ENCODE peak calls at places on chromosomes 11 and 22, in ten cellular contexts. S is heart right ventricle, C is hepatocyte, Q is fibroblast of pulmonary artery, I is colonic mucosa, U is prostate gland, R is neural crest cell, B is HFFc6, O is vagina, T is WTC11. W is an unnamed sample.

GRCh38 chr11:31821235-31821764 is 10.2 kb upstream of the PAX6 start:
- DNase-seq in Q (no peak), T (no peak), O (no peak), C (no peak), I (no peak), R (no peak), S (no peak), U (no peak), B (no peak), W (peak)

GRCh38 chr11:21475276-21475675 is 717.6 kb upstream of the ANO5 start:
- DNase-seq in C (no peak), Q (no peak), T (no peak), O (no peak), R (no peak), U (no peak), I (no peak), B (no peak), S (no peak), W (no peak)

GRCh38 chr11:84117394-84117793 is 831.2 kb upstream of the CCDC90B start:
- DNase-seq in U (no peak), R (no peak), T (no peak), B (no peak), O (no peak), Q (no peak), S (no peak), C (no peak), I (no peak), W (no peak)

GRCh38 chr11:11787305-11788066 is 54.3 kb upstream of the USP47 start:
- DNase-seq in C (peak), R (peak), B (peak), T (peak), I (peak), O (no peak), S (peak), U (peak), Q (peak), W (peak)

GRCh38 chr22:29204617-29205183 is 996 bp upstream of the EMID1 start:
- DNase-seq in I (no peak), S (no peak), Q (no peak), R (no peak), O (no peak), U (no peak), C (no peak), T (no peak), B (no peak), W (no peak)

GRCh38 chr11:57324154-57324885 is 432 bp downstream of the TNKS1BP1 start:
- DNase-seq in C (peak), I (peak), Q (peak), S (peak), R (peak), B (no peak), O (no peak), U (peak), T (peak), W (no peak)

GRCh38 chr22:39570665-39571064 is at the start of gene CACNA1I:
- DNase-seq in R (no peak), U (no peak), B (no peak), O (no peak), Q (no peak), S (no peak), I (no peak), C (no peak), T (no peak), W (no peak)

GRCh38 chr22:39253427-39254070 is 8.8 kb upstream of the PDGFB start:
- DNase-seq in I (peak), R (no peak), S (peak), Q (peak), O (no peak), T (no peak), C (peak), U (peak), B (peak), W (peak)

GRCh38 chr11:29009426-29009825 is 901.2 kb downstream of the METTL15 start:
- DNase-seq in C (no peak), S (no peak), R (no peak), U (no peak), O (no peak), Q (no peak), B (peak), I (no peak), T (no peak), W (no peak)

GRCh38 chr22:36032611-36033010 is 4.0 kb upstream of the RBFOX2 start:
- DNase-seq in Q (no peak), R (no peak), O (no peak), T (no peak), I (no peak), S (no peak), U (no peak), B (no peak), C (no peak), W (no peak)

GRCh38 chr22:30261134-30261533 is 5.5 kb downstream of the OSM start:
- DNase-seq in O (no peak), R (no peak), S (no peak), I (no peak), Q (no peak), B (no peak), C (no peak), U (no peak), T (no peak), W (no peak)
- TF ChIP-seq CTCF in O (no peak), R (no peak), S (no peak), I (no peak), Q (no peak), B (no peak), C (no peak), U (no peak), T (no peak), W (no peak)

GRCh38 chr11:55914482-55914881 is at the start of gene OR5W2:
- DNase-seq in C (no peak), R (no peak), S (no peak), I (no peak), O (no peak), T (no peak), B (no peak), U (no peak), Q (no peak), W (no peak)
- TF ChIP-seq CTCF in C (no peak), R (no peak), S (no peak), I (no peak), O (no peak), T (no peak), B (no peak), U (no peak), Q (no peak), W (no peak)

GRCh38 chr22:38235240-38235850 is 33.6 kb downstream of the MAFF start:
- DNase-seq in S (no peak), R (no peak), U (no peak), B (no peak), Q (no peak), I (no peak), T (no peak), O (no peak), C (no peak), W (no peak)

GRCh38 chr22:38240734-38241252 is 32.0 kb downstream of the TMEM184B start:
- DNase-seq in R (no peak), I (peak), B (peak), O (no peak), T (peak), S (no peak), Q (peak), C (peak), U (peak), W (no peak)

GRCh38 chr22:38239101-38239761 is 33.6 kb downstream of the TMEM184B start:
- DNase-seq in I (no peak), B (peak), O (no peak), R (no peak), U (peak), T (no peak), Q (peak), C (peak), S (no peak), W (no peak)

GRCh38 chr22:38236786-38237185 is 35.0 kb downstream of the MAFF start:
- DNase-seq in T (no peak), Q (no peak), R (no peak), S (no peak), B (no peak), O (no peak), U (peak), C (no peak), I (no peak), W (no peak)

GRCh38 chr22:38238519-38239051 is 34.2 kb downstream of the TMEM184B start:
- DNase-seq in I (no peak), R (no peak), O (no peak), C (no peak), S (no peak), Q (peak), U (no peak), B (no peak), T (no peak), W (no peak)
- TF ChIP-seq CTCF in I (no peak), R (no peak), O (no peak), C (no peak), S (no peak), Q (no peak), U (no peak), B (no peak), T (no peak), W (no peak)

DNA sequence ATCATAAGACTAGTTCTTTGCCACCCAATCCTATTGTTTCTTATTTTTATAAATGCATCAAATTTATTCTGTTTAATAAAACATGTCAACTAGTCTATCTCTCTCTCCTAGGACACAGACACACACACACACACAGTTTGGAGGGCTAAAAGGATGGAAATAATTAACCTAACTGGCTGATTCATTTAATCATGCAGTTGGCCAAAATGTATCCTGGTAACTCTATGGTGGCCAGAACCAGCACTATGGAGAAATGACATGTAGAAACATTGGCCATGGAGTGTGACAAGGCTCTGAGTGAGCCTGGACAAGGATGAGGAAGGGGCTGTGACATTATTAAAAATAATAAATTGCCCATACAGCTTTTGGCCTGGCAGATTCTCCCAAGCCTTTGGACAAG is 64.1 kb downstream of the CLPB start:
- DNase-seq in B (no peak), T (no peak), I (no peak), O (no peak), C (no peak), R (no peak), S (no peak), U (no peak), Q (no peak), W (no peak)
- TF ChIP-seq CTCF in B (no peak), T (no peak), I (no peak), O (no peak), C (no peak), R (no peak), S (no peak), U (no peak), Q (no peak), W (no peak)

GRCh38 chr22:35022291-35022690 is 43.7 kb upstream of the ISX start:
- DNase-seq in R (no peak), S (no peak), B (no peak), T (no peak), Q (no peak), U (no peak), I (no peak), O (no peak), C (no peak), W (no peak)

GRCh38 chr22:35020517-35020916 is 45.4 kb upstream of the ISX start:
- DNase-seq in B (no peak), S (no peak), U (no peak), T (no peak), C (no peak), R (no peak), I (no peak), O (no peak), Q (no peak), W (no peak)

GRCh38 chr22:35021166-35021565 is 44.8 kb upstream of the ISX start:
- DNase-seq in S (no peak), C (peak), B (no peak), O (no peak), Q (no peak), T (no peak), R (no peak), I (peak), U (peak), W (no peak)

GRCh38 chr22:35023692-35024363 is 42.1 kb upstream of the ISX start:
- DNase-seq in S (peak), B (no peak), R (peak), U (peak), T (peak), O (no peak), C (peak), I (peak), Q (peak), W (peak)

GRCh38 chr22:35024364-35024692 is 41.6 kb upstream of the ISX start:
- DNase-seq in U (no peak), I (no peak), B (no peak), T (no peak), C (no peak), S (no peak), O (no peak), Q (no peak), R (no peak), W (no peak)
- TF ChIP-seq CTCF in U (peak), I (no peak), B (peak), T (no peak), C (no peak), S (peak), O (no peak), Q (no peak), R (peak), W (no peak)

GRCh38 chr11:30046211-30046945 is 29.5 kb upstream of the KCNA4 start:
- DNase-seq in T (peak), O (no peak), S (no peak), R (no peak), I (no peak), C (no peak), U (no peak), B (no peak), Q (no peak), W (no peak)
- TF ChIP-seq CTCF in T (no peak), O (no peak), S (no peak), R (no peak), I (no peak), C (no peak), U (no peak), B (no peak), Q (no peak), W (no peak)

GRCh38 chr11:100574894-100575769 is 112.0 kb upstream of the ARHGAP42 start:
- DNase-seq in U (no peak), I (no peak), C (no peak), T (no peak), S (no peak), Q (peak), R (no peak), B (peak), O (no peak), W (no peak)
- TF ChIP-seq CTCF in U (no peak), I (no peak), C (peak), T (no peak), S (peak), Q (peak), R (peak), B (peak), O (no peak), W (no peak)

W was measured in GM20000.